ENCODE peak calls at places on chromosomes 7 and 10, in nine cellular contexts. Y is Panc1, O is AG09309, E is suprapubic skin, H is astrocyte of the spinal cord, A is ovary, X is Peyer's patch, C is HFF-Myc, U is neural crest cell. L is an unnamed sample.

GRCh38 chr7:121643320-121643719 is 229.6 kb upstream of the PTPRZ1 start:
- DNase-seq in C (no peak), Y (no peak), U (no peak), H (no peak), O (no peak), E (no peak), A (no peak), X (no peak), L (no peak)

GRCh38 chr7:108598858-108599257 is 29.2 kb downstream of the DNAJB9 start:
- DNase-seq in O (no peak), X (no peak), A (no peak), Y (no peak), U (no peak), C (no peak), E (no peak), H (no peak), L (no peak)

GRCh38 chr10:116271593-116272496 is 1.2 kb downstream of the GFRA1 start:
- DNase-seq in Y (no peak), A (peak), C (no peak), H (no peak), U (peak), E (no peak), X (no peak), O (no peak), L (no peak)

GRCh38 chr7:12221414-12221813 is 10.3 kb downstream of the TMEM106B start:
- DNase-seq in U (no peak), E (no peak), A (no peak), Y (no peak), O (no peak), H (no peak), X (no peak), C (no peak), L (no peak)

GRCh38 chr10:78341953-78342614 is 308.4 kb downstream of the RPS24 start:
- DNase-seq in X (no peak), O (no peak), E (peak), C (no peak), U (no peak), Y (no peak), H (no peak), A (no peak), L (no peak)

GRCh38 chr7:153005750-153006149 is 246.2 kb downstream of the ACTR3B start:
- DNase-seq in Y (no peak), X (no peak), A (no peak), O (no peak), C (no peak), H (no peak), E (no peak), U (no peak), L (no peak)

GRCh38 chr7:40092152-40092551 is 42.3 kb downstream of the MPLKIP start:
- DNase-seq in Y (no peak), E (no peak), O (no peak), A (no peak), U (no peak), X (no peak), H (no peak), C (no peak), L (no peak)

GRCh38 chr7:27189560-27190283 is 4.7 kb upstream of the HOXA11 start:
- DNase-seq in X (no peak), O (no peak), C (no peak), Y (no peak), A (no peak), E (peak), U (no peak), H (no peak), L (no peak)

GRCh38 chr10:72049969-72050781 is 38.2 kb downstream of the SPOCK2 start:
- DNase-seq in U (no peak), C (no peak), X (no peak), O (no peak), E (no peak), Y (no peak), H (no peak), A (no peak), L (no peak)

GRCh38 chr10:112953760-112954159 is 3.7 kb downstream of the TCF7L2 start:
- DNase-seq in A (no peak), E (no peak), Y (no peak), X (no peak), C (no peak), U (no peak), O (no peak), H (peak), L (no peak)

GRCh38 chr7:140671966-140672365 is 779 bp upstream of the ADCK2 start:
- DNase-seq in E (no peak), Y (no peak), A (no peak), H (no peak), X (no peak), C (no peak), O (no peak), U (no peak), L (no peak)

GRCh38 chr10:33772370-33773331 is 438.2 kb upstream of the NRP1 start:
- DNase-seq in C (no peak), O (no peak), Y (no peak), A (peak), E (no peak), X (no peak), H (peak), U (peak), L (no peak)

GRCh38 chr10:22598488-22598887 is 115.9 kb downstream of the PIP4K2A start:
- DNase-seq in O (no peak), U (no peak), Y (no peak), C (no peak), E (no peak), H (no peak), X (no peak), A (no peak), L (no peak)

GRCh38 chr7:34747842-34748241 is 89.8 kb downstream of the NPSR1 start:
- DNase-seq in Y (no peak), C (no peak), U (no peak), A (no peak), E (no peak), O (no peak), H (peak), X (no peak), L (no peak)

GRCh38 chr10:4306871-4307270 is 519.1 kb upstream of the AKR1E2 start:
- DNase-seq in H (no peak), X (no peak), A (no peak), Y (no peak), O (no peak), U (no peak), C (no peak), E (no peak), L (no peak)

GRCh38 chr10:131252586-131253276 is 58.8 kb downstream of the TCERG1L start:
- DNase-seq in O (no peak), H (no peak), X (no peak), Y (no peak), E (no peak), C (no peak), A (no peak), U (no peak), L (no peak)

GRCh38 chr7:904847-905246 is 28.5 kb downstream of the GET4 start:
- DNase-seq in U (no peak), H (no peak), A (no peak), O (no peak), Y (no peak), C (no peak), X (no peak), E (no peak), L (no peak)

GRCh38 chr10:69497611-69498390 is 46.5 kb downstream of the TSPAN15 start:
- DNase-seq in C (no peak), X (no peak), E (peak), A (no peak), Y (no peak), H (no peak), U (no peak), O (no peak), L (no peak)

GRCh38 chr7:10239643-10240345 is 733.9 kb upstream of the PHF14 start:
- DNase-seq in H (no peak), A (no peak), E (no peak), X (no peak), O (no peak), U (no peak), Y (no peak), C (no peak), L (no peak)

GRCh38 chr7:92847305-92847704 is 10.9 kb upstream of the CDK6 start:
- DNase-seq in O (no peak), A (no peak), E (no peak), C (no peak), X (no peak), H (no peak), U (no peak), Y (no peak), L (no peak)

GRCh38 chr10:110074986-110075664 is 67.3 kb downstream of the ADD3 start:
- DNase-seq in E (no peak), H (peak), X (no peak), Y (no peak), U (no peak), O (peak), A (no peak), C (peak), L (peak)

GRCh38 chr7:8129323-8129659 is 132.7 kb downstream of the ICA1 start:
- DNase-seq in O (no peak), E (no peak), H (no peak), X (no peak), C (no peak), U (no peak), Y (no peak), A (no peak), L (no peak)

GRCh38 chr10:67606572-67606971 is 89.4 kb downstream of the CTNNA3 start:
- DNase-seq in O (peak), E (no peak), A (no peak), C (no peak), H (peak), U (no peak), X (no peak), Y (peak), L (no peak)

GRCh38 chr7:100965723-100966541 is 3.4 kb upstream of the MUC12 start:
- DNase-seq in E (peak), O (no peak), A (peak), X (peak), U (peak), Y (no peak), H (peak), C (no peak), L (no peak)

GRCh38 chr7:25600521-25600920 is 372.2 kb upstream of the NPVF start:
- DNase-seq in C (no peak), X (no peak), E (no peak), H (no peak), O (no peak), A (no peak), Y (no peak), U (no peak), L (no peak)

GRCh38 chr7:24422611-24423010 is 138.6 kb downstream of the NPY start:
- DNase-seq in U (no peak), H (no peak), E (no peak), O (no peak), C (no peak), X (no peak), A (no peak), Y (no peak), L (no peak)

GRCh38 chr7:24419527-24419926 is 135.5 kb downstream of the NPY start:
- DNase-seq in X (no peak), A (no peak), E (no peak), Y (no peak), U (no peak), C (no peak), O (no peak), H (no peak), L (no peak)

GRCh38 chr7:24417526-24418120 is 133.6 kb downstream of the NPY start:
- DNase-seq in X (no peak), A (no peak), U (no peak), H (no peak), C (no peak), Y (no peak), O (no peak), E (no peak), L (no peak)

GRCh38 chr7:24419070-24419469 is 135.1 kb downstream of the NPY start:
- DNase-seq in U (no peak), C (no peak), X (no peak), Y (no peak), O (no peak), H (no peak), A (no peak), E (no peak), L (no peak)
- TF ChIP-seq CTCF in U (no peak), C (no peak), X (no peak), Y (no peak), O (no peak), H (no peak), A (no peak), E (no peak), L (no peak)

DNA sequence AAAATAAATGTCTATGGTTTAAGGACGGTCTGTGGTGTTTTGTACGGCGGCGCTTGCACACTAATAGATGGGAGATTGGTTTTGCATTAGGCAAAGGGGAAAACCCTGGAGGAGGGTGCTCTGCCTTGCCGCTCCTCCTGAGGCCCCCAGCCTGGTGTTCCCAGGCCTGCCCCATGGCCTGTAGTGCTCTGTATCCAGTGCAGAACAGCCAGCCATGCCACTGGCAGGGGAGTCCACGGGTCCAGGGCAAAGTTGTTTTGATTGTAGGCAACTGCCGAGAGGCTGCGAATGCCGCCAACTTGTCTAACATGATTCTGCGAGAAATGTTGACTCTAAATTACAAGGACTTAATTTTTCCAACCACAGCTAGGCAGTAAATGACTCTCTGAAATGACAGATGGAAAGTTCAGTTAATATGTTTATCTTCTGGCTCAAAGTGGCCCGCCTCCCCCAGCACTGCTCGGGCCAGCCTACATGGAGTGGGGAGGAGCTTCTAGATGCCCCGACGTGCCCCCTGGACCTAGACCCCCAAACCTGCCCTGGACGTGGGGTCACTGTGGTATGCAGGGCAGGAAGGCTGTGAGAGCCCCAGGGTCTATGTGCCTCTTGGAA is 104.6 kb upstream of the GDF10 start:
- DNase-seq in C (no peak), Y (no peak), X (no peak), U (no peak), H (no peak), A (no peak), E (no peak), O (no peak), L (no peak)
- TF ChIP-seq CTCF in C (no peak), Y (no peak), X (no peak), U (no peak), H (no peak), A (no peak), E (no peak), O (no peak), L (no peak)

GRCh38 chr10:5433182-5433581 is 20.8 kb downstream of the NET1 start:
- DNase-seq in X (no peak), C (no peak), H (no peak), E (no peak), A (no peak), U (no peak), Y (no peak), O (no peak), L (no peak)

GRCh38 chr10:5435328-5435727 is 23.0 kb downstream of the NET1 start:
- DNase-seq in H (no peak), U (no peak), Y (no peak), E (no peak), X (no peak), O (no peak), A (no peak), C (no peak), L (no peak)

DNA sequence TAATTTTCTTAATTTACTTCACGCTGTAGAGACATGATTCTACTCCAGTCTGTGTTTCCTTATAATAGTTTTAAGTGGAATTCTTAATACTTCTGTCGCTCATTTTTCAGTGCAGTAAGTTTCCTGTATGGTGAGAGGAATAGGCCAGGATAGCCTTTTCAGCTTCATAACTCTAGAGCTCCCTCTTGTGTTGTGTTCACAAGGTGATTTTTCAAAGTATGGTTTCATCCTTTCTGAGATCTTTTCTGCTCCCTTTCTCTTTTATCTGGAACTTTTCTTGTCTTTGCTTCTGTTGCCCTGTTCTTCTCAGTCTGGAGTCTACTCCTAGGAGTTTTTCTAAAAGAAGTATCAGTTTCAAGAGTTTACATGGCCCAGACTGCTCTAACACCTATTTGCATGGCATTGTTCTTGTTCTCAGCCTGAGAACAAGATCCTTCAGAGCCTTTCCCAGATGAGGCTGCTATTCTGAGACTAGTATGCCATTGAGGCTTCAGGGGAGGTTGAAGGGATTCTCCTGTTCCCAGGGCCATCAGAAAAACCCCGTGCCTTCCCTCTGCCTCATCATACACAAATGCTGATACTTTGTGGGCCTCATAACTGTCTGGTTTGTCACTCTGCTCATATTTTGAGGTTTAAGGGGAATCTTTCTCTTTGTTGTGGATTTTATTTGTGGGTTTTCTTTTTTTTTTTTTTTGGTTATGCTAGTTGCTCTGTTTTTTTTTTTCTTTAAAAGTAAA is 21.8 kb downstream of the NET1 start:
- DNase-seq in H (peak), O (no peak), Y (no peak), A (no peak), E (no peak), X (no peak), U (no peak), C (no peak), L (no peak)
- TF ChIP-seq CTCF in H (peak), O (peak), Y (peak), A (peak), E (peak), X (peak), U (peak), C (peak), L (peak)

DNA sequence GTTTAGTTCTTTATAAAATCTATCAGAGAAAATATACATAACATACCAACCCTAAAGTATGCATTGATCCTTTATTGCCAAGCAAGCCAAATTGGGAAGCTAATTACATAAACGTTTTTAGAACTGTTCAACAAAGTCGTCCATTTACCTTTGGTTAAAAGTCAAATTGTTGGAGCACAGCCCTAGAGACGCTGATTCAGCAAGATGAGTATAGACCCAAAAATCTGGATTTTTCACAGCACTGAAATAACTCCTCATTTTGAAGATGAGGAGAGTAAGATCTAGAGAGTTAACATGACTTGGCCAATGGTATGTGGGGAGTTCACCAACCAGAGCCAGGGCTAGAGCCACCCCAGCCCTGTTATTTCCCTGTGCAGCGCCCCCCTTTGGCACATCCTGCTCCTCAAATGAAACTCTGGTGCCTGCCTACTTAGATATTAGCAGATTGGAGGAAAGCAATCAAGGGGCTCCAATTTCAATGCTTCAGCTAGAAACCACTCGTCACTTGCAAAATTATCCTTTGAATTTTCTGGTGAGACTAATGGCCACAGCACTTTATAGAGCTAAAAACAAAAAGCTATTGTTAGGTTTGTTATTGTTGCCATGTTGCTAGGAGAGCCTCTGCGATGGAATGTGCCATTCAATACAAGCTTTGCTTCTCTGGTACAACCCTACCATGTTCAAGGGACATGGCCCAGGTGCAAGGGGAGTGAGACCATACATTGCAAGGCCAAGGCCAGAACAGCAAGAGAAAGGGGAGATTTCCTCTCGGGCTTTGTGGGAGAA is 132.6 kb upstream of the ZEB1 start:
- DNase-seq in Y (no peak), E (no peak), H (peak), O (no peak), X (no peak), A (no peak), U (peak), C (no peak), L (no peak)
- TF ChIP-seq CTCF in Y (no peak), E (no peak), H (peak), O (no peak), X (no peak), A (no peak), U (no peak), C (no peak), L (no peak)

GRCh38 chr7:157474685-157475084 is 137.9 kb downstream of the DNAJB6 start:
- DNase-seq in X (no peak), E (peak), Y (no peak), O (no peak), H (no peak), U (no peak), A (no peak), C (no peak), L (no peak)
- TF ChIP-seq CTCF in X (peak), E (no peak), Y (peak), O (peak), H (peak), U (peak), A (no peak), C (peak), L (peak)

DNA sequence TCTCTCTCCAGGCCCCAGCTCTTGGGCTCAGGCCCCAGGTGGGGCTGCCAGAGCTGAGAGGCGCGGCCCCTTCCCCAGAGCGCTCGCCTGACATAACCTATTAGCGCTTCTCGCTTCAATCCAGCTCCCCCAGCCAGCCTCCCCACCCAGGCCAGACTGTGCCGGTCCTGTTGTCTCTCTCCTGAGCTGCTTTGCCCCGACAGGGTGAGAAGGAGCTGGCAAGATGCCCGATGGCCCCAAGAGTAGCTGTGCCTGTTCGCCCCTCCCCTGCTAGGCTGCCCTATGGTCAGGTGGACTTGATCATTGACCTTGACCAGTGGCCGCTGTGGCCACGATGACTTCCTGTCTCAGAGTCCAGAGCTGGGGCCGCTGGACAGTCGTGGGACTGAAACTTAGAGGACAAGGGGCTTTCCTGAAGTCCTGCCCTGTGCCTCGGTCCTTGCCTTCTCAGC is 9.1 kb downstream of the TMEM270 start:
- DNase-seq in H (no peak), Y (no peak), E (no peak), U (no peak), C (no peak), A (peak), X (no peak), O (no peak), L (no peak)
- TF ChIP-seq CTCF in H (no peak), Y (no peak), E (no peak), U (no peak), C (no peak), A (no peak), X (no peak), O (no peak), L (no peak)

GRCh38 chr10:129513312-129513711 is 46.3 kb downstream of the MGMT start:
- DNase-seq in H (no peak), E (no peak), Y (no peak), C (no peak), A (no peak), X (peak), O (no peak), U (no peak), L (no peak)
- TF ChIP-seq CTCF in H (no peak), E (no peak), Y (no peak), C (no peak), A (no peak), X (no peak), O (no peak), U (no peak), L (no peak)

DNA sequence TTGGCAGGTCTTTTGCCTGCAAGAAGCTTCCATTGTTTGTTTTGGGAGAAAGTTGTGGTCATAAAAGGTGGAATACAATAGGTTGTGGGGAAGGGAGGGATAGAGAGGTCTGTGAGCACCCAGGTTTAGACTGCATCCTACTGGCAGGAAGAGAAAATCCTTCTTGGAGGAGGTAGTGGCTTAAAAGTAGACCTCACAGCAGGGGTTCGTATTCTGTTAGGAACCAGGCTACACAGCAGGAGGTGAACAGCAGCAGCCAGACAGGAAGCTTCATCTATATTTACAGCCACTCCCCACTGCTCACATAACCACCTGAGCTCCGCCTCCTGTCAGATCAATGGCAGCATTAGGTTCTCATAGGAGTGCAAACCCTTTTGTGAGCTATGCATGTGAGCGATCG is 245.3 kb downstream of the NSUN6 start:
- DNase-seq in U (no peak), A (no peak), O (no peak), E (no peak), H (no peak), X (no peak), C (no peak), Y (no peak), L (no peak)
- TF ChIP-seq CTCF in U (no peak), A (no peak), O (no peak), E (no peak), H (no peak), X (no peak), C (no peak), Y (no peak), L (no peak)